ENCODE peak calls at places on chromosomes 6 and 20, in six cellular contexts. K is cardiac muscle cell, U is heart left ventricle, F is amniotic stem cell, Q is NCI-H1436, E is HT-29. I is an unnamed sample.

GRCh38 chr6:20319520-20320357 is 81.9 kb upstream of the E2F3 start:
- DNase-seq in K (no peak), Q (no peak), F (no peak), E (no peak), U (peak), I (no peak)

GRCh38 chr20:63850689-63851547 is 10.4 kb upstream of the ABHD16B start:
- DNase-seq in Q (no peak), F (no peak), K (no peak), U (no peak), E (no peak), I (no peak)

GRCh38 chr6:71394001-71394432 is 105.4 kb downstream of the OGFRL1 start:
- DNase-seq in E (no peak), Q (no peak), F (no peak), U (no peak), K (peak), I (no peak)

GRCh38 chr6:106178900-106179299 is 92.8 kb downstream of the PRDM1 start:
- DNase-seq in U (no peak), F (no peak), K (no peak), E (no peak), Q (no peak), I (no peak)

GRCh38 chr20:23249541-23249940 is 101.0 kb upstream of the NXT1 start:
- DNase-seq in K (no peak), F (no peak), U (no peak), E (no peak), Q (no peak), I (no peak)

GRCh38 chr6:150297327-150298028 is 71.3 kb upstream of the IYD start:
- DNase-seq in K (peak), F (no peak), E (no peak), U (no peak), Q (no peak), I (no peak)

GRCh38 chr20:57215826-57216471 is 50.5 kb downstream of the BMP7 start:
- DNase-seq in F (no peak), Q (no peak), K (no peak), U (no peak), E (no peak), I (no peak)

GRCh38 chr20:1296117-1296610 is 30.1 kb downstream of the SNPH start:
- DNase-seq in E (no peak), U (no peak), Q (no peak), F (no peak), K (no peak), I (no peak)

GRCh38 chr6:124961784-124962611 is at the start of gene RNF217:
- DNase-seq in E (no peak), F (no peak), U (peak), Q (no peak), K (peak), I (no peak)

GRCh38 chr20:18718129-18718528 is 95.5 kb upstream of the SCP2D1 start:
- DNase-seq in U (no peak), E (peak), K (no peak), F (no peak), Q (no peak), I (no peak)

GRCh38 chr6:52829046-52829817 is 11.4 kb downstream of the GSTA5 start:
- DNase-seq in K (no peak), Q (no peak), F (no peak), E (no peak), U (no peak), I (no peak)

GRCh38 chr6:53244532-53244931 is 95.9 kb upstream of the GCM1 start:
- DNase-seq in Q (no peak), K (no peak), E (no peak), U (no peak), F (no peak), I (no peak)

GRCh38 chr20:61580958-61581824 is 329.1 kb downstream of the CDH4 start:
- DNase-seq in U (peak), E (no peak), K (no peak), F (no peak), Q (no peak), I (no peak)

GRCh38 chr6:35091353-35092083 is 49.6 kb downstream of the TCP11 start:
- DNase-seq in E (no peak), U (no peak), F (no peak), Q (no peak), K (no peak), I (no peak)

GRCh38 chr6:107972413-107973096 is 14.5 kb upstream of the SEC63 start:
- DNase-seq in U (no peak), Q (no peak), F (no peak), K (peak), E (no peak), I (no peak)

GRCh38 chr20:22403860-22404608 is 180.3 kb downstream of the FOXA2 start:
- DNase-seq in Q (no peak), F (no peak), U (no peak), K (peak), E (no peak), I (no peak)

GRCh38 chr6:103870970-103871369 is 988.7 kb downstream of the HACE1 start:
- DNase-seq in U (no peak), E (no peak), F (no peak), Q (no peak), K (peak), I (no peak)

GRCh38 chr6:70398783-70399730 is 14.3 kb upstream of the FAM135A start:
- DNase-seq in E (peak), F (no peak), K (peak), Q (no peak), U (peak), I (no peak)

GRCh38 chr6:29945421-29945820 is 3.1 kb downstream of the HLA-A start:
- DNase-seq in E (no peak), F (no peak), U (no peak), Q (no peak), K (no peak), I (no peak)

GRCh38 chr6:139881728-139882211 is 507.3 kb upstream of the CITED2 start:
- DNase-seq in Q (no peak), U (no peak), K (peak), E (peak), F (no peak), I (no peak)